ENCODE peak calls at places on chromosomes 3 and 15, in four cellular contexts. One of them, this sample, is unnamed.
A peak's percentile ranks its signal among the peaks of the same experiment; 100 is the strongest.

GRCh38 chr3:106969596-106969995 is 407.6 kb upstream of the CCDC54 start:
- DNase-seq in Ammon's horn: no peak
- DNase-seq in mesendoderm: no peak
- DNase-seq in NCI-H748 treated with DMSO at 0.1 percent for 48 hours: no peak
- DNase-seq in this sample: no peak

GRCh38 chr15:83305696-83306291 is 21.3 kb upstream of the BNC1 start:
- DNase-seq in Ammon's horn: peak; percentile 16
- DNase-seq in mesendoderm: peak; percentile 82
- DNase-seq in NCI-H748 treated with DMSO at 0.1 percent for 48 hours: no peak
- DNase-seq in this sample: no peak

GRCh38 chr15:39079296-39079834 is 501.5 kb upstream of the THBS1 start:
- DNase-seq in Ammon's horn: no peak
- DNase-seq in mesendoderm: no peak
- DNase-seq in NCI-H748 treated with DMSO at 0.1 percent for 48 hours: no peak
- DNase-seq in this sample: no peak

GRCh38 chr15:83285979-83286553 is 1.6 kb upstream of the BNC1 start:
- DNase-seq in Ammon's horn: no peak
- DNase-seq in mesendoderm: peak; percentile 95
- DNase-seq in NCI-H748 treated with DMSO at 0.1 percent for 48 hours: no peak
- DNase-seq in this sample: no peak

GRCh38 chr3:172678068-172678467 is 32.8 kb downstream of the NCEH1 start:
- DNase-seq in Ammon's horn: no peak
- DNase-seq in mesendoderm: peak; percentile 44
- DNase-seq in NCI-H748 treated with DMSO at 0.1 percent for 48 hours: no peak
- DNase-seq in this sample: no peak

GRCh38 chr3:126557761-126558160 is 971 bp downstream of the C3orf22 start:
- DNase-seq in Ammon's horn: no peak
- DNase-seq in mesendoderm: peak; percentile 20
- DNase-seq in NCI-H748 treated with DMSO at 0.1 percent for 48 hours: no peak
- DNase-seq in this sample: no peak

GRCh38 chr3:42495393-42495792 is 7.0 kb upstream of the VIPR1 start:
- DNase-seq in Ammon's horn: no peak
- DNase-seq in mesendoderm: no peak
- DNase-seq in NCI-H748 treated with DMSO at 0.1 percent for 48 hours: no peak
- DNase-seq in this sample: no peak

GRCh38 chr15:87752250-87752951 is 504.1 kb downstream of the NTRK3 start:
- DNase-seq in Ammon's horn: no peak
- DNase-seq in mesendoderm: no peak
- DNase-seq in NCI-H748 treated with DMSO at 0.1 percent for 48 hours: peak; percentile 5
- DNase-seq in this sample: peak; percentile 19

GRCh38 chr3:184465883-184466412 is 86.1 kb downstream of the CHRD start:
- DNase-seq in Ammon's horn: no peak
- DNase-seq in mesendoderm: no peak
- DNase-seq in NCI-H748 treated with DMSO at 0.1 percent for 48 hours: no peak
- DNase-seq in this sample: no peak

GRCh38 chr3:134463676-134464611 is 21.8 kb downstream of the ANAPC13 start:
- DNase-seq in Ammon's horn: peak; percentile 46
- DNase-seq in mesendoderm: peak; percentile 99
- DNase-seq in NCI-H748 treated with DMSO at 0.1 percent for 48 hours: no peak
- DNase-seq in this sample: no peak

GRCh38 chr3:13294442-13295351 is 125.4 kb downstream of the NUP210 start:
- DNase-seq in Ammon's horn: no peak
- DNase-seq in mesendoderm: no peak
- DNase-seq in NCI-H748 treated with DMSO at 0.1 percent for 48 hours: no peak
- DNase-seq in this sample: no peak

GRCh38 chr3:79392479-79392878 is 375.3 kb downstream of the ROBO1 start:
- DNase-seq in Ammon's horn: no peak
- DNase-seq in mesendoderm: no peak
- DNase-seq in NCI-H748 treated with DMSO at 0.1 percent for 48 hours: no peak
- DNase-seq in this sample: no peak

GRCh38 chr3:111998661-111999641 is at the start of gene TAGLN3:
- DNase-seq in Ammon's horn: peak; percentile 86
- DNase-seq in mesendoderm: peak; percentile 78
- DNase-seq in NCI-H748 treated with DMSO at 0.1 percent for 48 hours: peak; percentile 73
- DNase-seq in this sample: peak; percentile 60

GRCh38 chr15:42284551-42284950 is 11.3 kb upstream of the TMEM87A start:
- DNase-seq in Ammon's horn: no peak
- DNase-seq in mesendoderm: no peak
- DNase-seq in NCI-H748 treated with DMSO at 0.1 percent for 48 hours: no peak
- DNase-seq in this sample: no peak

GRCh38 chr15:65791335-65792129 is 561 bp downstream of the DENND4A start:
- DNase-seq in Ammon's horn: peak; percentile 56
- DNase-seq in mesendoderm: peak; percentile 75
- DNase-seq in NCI-H748 treated with DMSO at 0.1 percent for 48 hours: peak; percentile 4
- DNase-seq in this sample: no peak

GRCh38 chr15:62474021-62474770 is 309.1 kb upstream of the C2CD4B start:
- DNase-seq in Ammon's horn: no peak
- DNase-seq in mesendoderm: no peak
- DNase-seq in NCI-H748 treated with DMSO at 0.1 percent for 48 hours: no peak
- DNase-seq in this sample: no peak

GRCh38 chr3:56468184-56469106 is at the start of gene ERC2:
- DNase-seq in Ammon's horn: peak; percentile 62
- DNase-seq in mesendoderm: peak; percentile 95
- DNase-seq in NCI-H748 treated with DMSO at 0.1 percent for 48 hours: peak; percentile 25
- DNase-seq in this sample: peak; percentile 48

GRCh38 chr15:69543681-69544080 is 91.1 kb downstream of the RPLP1 start:
- DNase-seq in Ammon's horn: no peak
- DNase-seq in mesendoderm: peak; percentile 42
- DNase-seq in NCI-H748 treated with DMSO at 0.1 percent for 48 hours: no peak
- DNase-seq in this sample: no peak

GRCh38 chr15:73539726-73540125 is 93.5 kb downstream of the NPTN start:
- DNase-seq in Ammon's horn: no peak
- DNase-seq in mesendoderm: no peak
- DNase-seq in NCI-H748 treated with DMSO at 0.1 percent for 48 hours: no peak
- DNase-seq in this sample: no peak

GRCh38 chr3:45993421-45994027 is 2.1 kb downstream of the FYCO1 start:
- DNase-seq in Ammon's horn: no peak
- DNase-seq in mesendoderm: no peak
- DNase-seq in NCI-H748 treated with DMSO at 0.1 percent for 48 hours: no peak
- DNase-seq in this sample: no peak

GRCh38 chr3:98777801-98778220 is 14.7 kb downstream of the ST3GAL6 start:
- DNase-seq in Ammon's horn: no peak
- DNase-seq in mesendoderm: no peak
- DNase-seq in NCI-H748 treated with DMSO at 0.1 percent for 48 hours: no peak
- DNase-seq in this sample: no peak

GRCh38 chr3:191882289-191882688 is 421.3 kb downstream of the PYDC2 start:
- DNase-seq in Ammon's horn: no peak
- DNase-seq in mesendoderm: peak; percentile 84
- DNase-seq in NCI-H748 treated with DMSO at 0.1 percent for 48 hours: no peak
- DNase-seq in this sample: no peak

GRCh38 chr3:11661827-11662226 is 18.1 kb upstream of the VGLL4 start:
- DNase-seq in Ammon's horn: no peak
- DNase-seq in mesendoderm: no peak
- DNase-seq in NCI-H748 treated with DMSO at 0.1 percent for 48 hours: no peak
- DNase-seq in this sample: no peak

GRCh38 chr15:41773332-41773728 is 954 bp upstream of the MAPKBP1 start:
- DNase-seq in Ammon's horn: no peak
- DNase-seq in mesendoderm: no peak
- DNase-seq in NCI-H748 treated with DMSO at 0.1 percent for 48 hours: no peak
- DNase-seq in this sample: no peak

GRCh38 chr3:31124368-31124767 is 229.9 kb upstream of the GADL1 start:
- DNase-seq in Ammon's horn: no peak
- DNase-seq in mesendoderm: no peak
- DNase-seq in NCI-H748 treated with DMSO at 0.1 percent for 48 hours: no peak
- DNase-seq in this sample: no peak

GRCh38 chr15:59099162-59099685 is 5.7 kb upstream of the CCNB2 start:
- DNase-seq in Ammon's horn: no peak
- DNase-seq in mesendoderm: no peak
- DNase-seq in NCI-H748 treated with DMSO at 0.1 percent for 48 hours: no peak
- DNase-seq in this sample: no peak

GRCh38 chr3:131561511-131561910 is 58.7 kb upstream of the MRPL3 start:
- DNase-seq in Ammon's horn: no peak
- DNase-seq in mesendoderm: no peak
- DNase-seq in NCI-H748 treated with DMSO at 0.1 percent for 48 hours: no peak
- DNase-seq in this sample: no peak

GRCh38 chr15:96565266-96565665 is 234.8 kb downstream of the NR2F2 start:
- DNase-seq in Ammon's horn: no peak
- DNase-seq in mesendoderm: no peak
- DNase-seq in NCI-H748 treated with DMSO at 0.1 percent for 48 hours: no peak
- DNase-seq in this sample: no peak